ENCODE peak calls at places on chromosomes 4 and X, in four cellular contexts. T is K562, E is GM12878, D is H1. K is an unnamed sample.
A peak's percentile ranks its signal among the peaks of the same experiment; 100 is the strongest.

GRCh38 chr4:67929447-67929846 is 33.8 kb downstream of the TMPRSS11A start:
- DNase-seq in T (no peak), E (no peak), D (no peak), K (no peak)

GRCh38 chr4:123477804-123478209 is 81.2 kb downstream of the SPRY1 start:
- DNase-seq in T (no peak), E (no peak), D (no peak), K (peak; percentile 41)

GRCh38 chrX:40945366-40945713 is 139.9 kb upstream of the USP9X start:
- DNase-seq in T (peak; percentile 18), E (peak; percentile 40), D (no peak), K (no peak)

GRCh38 chr4:69617083-69617694 is 22.3 kb downstream of the UGT2A2 start:
- DNase-seq in T (peak; percentile 6), E (no peak), D (no peak), K (peak; percentile 40)

GRCh38 chrX:84186603-84187358 is 1.2 kb downstream of the RPS6KA6 start:
- DNase-seq in T (no peak), E (no peak), D (no peak), K (no peak)

GRCh38 chr4:91502365-91502764 is 801.4 kb upstream of the GRID2 start:
- DNase-seq in T (no peak), E (no peak), D (no peak), K (peak; percentile 1)

GRCh38 chrX:76427560-76428242 is at the start of gene MAGEE1:
- DNase-seq in T (peak; percentile 67), E (peak; percentile 19), D (no peak), K (peak; percentile 34)

GRCh38 chr4:147842573-147842972 is 110.7 kb downstream of the ARHGAP10 start:
- DNase-seq in T (peak; percentile 19), E (no peak), D (no peak), K (no peak)

GRCh38 chr4:148790691-148791090 is 348.5 kb upstream of the NR3C2 start:
- DNase-seq in T (no peak), E (no peak), D (no peak), K (no peak)

GRCh38 chrX:127726227-127726626 is 326.0 kb downstream of the ACTRT1 start:
- DNase-seq in T (no peak), E (no peak), D (no peak), K (no peak)

GRCh38 chr4:7108046-7108625 is 40.3 kb upstream of the GRPEL1 start:
- DNase-seq in T (no peak), E (no peak), D (no peak), K (no peak)

GRCh38 chrX:18935893-18936292 is 48.0 kb downstream of the PHKA2 start:
- DNase-seq in T (no peak), E (no peak), D (no peak), K (no peak)
- TF ChIP-seq SRF in T (no peak), E (no peak), D (no peak), K (no peak)

GRCh38 chr4:143618811-143619210 is 81.7 kb downstream of the FREM3 start:
- DNase-seq in T (no peak), E (no peak), D (no peak), K (no peak)

GRCh38 chr4:143616771-143617170 is 83.7 kb downstream of the FREM3 start:
- DNase-seq in T (no peak), E (peak; percentile 48), D (no peak), K (no peak)

DNA sequence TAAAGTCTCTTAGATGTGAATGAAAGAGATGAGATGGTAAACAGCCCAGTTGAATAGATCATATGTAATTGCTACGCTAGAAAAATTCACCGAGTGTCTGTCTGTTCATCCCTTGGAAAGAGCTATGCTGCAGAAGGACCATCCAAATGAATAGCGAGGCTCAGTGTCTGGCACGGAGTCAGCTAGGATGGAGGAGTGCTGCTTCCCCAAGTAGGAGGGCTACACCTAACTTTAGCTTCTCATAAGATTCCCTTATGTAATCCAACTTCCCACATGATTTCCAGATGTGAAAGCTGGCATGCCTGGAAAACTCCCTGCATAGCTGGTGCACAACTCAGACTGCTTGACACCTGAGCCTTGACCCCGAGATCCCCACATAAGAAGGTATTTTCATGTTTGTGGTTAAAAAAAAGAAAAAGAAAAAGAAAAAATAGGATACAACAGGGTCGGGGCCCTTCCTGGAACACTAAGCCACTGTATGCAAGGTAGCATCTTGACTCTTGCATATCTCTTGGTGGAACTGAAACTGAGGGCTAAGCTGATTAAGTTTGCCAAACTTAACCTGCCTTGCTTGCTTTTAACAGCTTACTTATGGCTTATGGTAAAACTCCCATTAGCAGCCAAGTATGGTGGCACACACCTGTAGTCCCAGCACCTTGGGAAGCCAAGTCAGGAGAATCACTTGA is 82.3 kb downstream of the FREM3 start:
- DNase-seq in T (no peak), E (no peak), D (no peak), K (no peak)
- TF ChIP-seq GABPA in T (no peak), E (no peak), D (no peak), K (no peak)

DNA sequence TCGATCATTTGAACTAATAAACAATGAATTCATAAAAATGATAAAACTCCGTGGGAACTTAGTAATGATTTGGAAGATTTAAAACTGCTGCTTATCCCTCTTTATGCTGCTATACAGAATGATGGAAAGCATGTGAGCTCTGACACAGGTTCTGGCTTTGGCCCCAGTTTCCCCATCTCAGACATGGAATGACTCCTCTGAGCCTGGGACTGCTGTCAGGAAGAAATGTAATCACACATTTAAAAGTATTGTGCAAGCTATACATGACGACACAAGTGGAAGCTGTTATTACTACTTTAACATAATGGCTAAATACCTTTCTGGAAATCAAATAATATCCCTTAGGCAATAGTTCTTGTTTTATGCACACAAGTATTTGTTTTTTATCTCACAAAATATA is 161.7 kb downstream of the DCHS2 start:
- DNase-seq in T (no peak), E (no peak), D (no peak), K (no peak)
- TF ChIP-seq SRF in T (no peak), E (no peak), D (no peak), K (no peak)

GRCh38 chr4:184647391-184648101 is 1.7 kb downstream of the CASP3 start:
- DNase-seq in T (no peak), E (no peak), D (no peak), K (no peak)
- TF ChIP-seq GABPA in T (no peak), E (no peak), D (no peak), K (no peak)

DNA sequence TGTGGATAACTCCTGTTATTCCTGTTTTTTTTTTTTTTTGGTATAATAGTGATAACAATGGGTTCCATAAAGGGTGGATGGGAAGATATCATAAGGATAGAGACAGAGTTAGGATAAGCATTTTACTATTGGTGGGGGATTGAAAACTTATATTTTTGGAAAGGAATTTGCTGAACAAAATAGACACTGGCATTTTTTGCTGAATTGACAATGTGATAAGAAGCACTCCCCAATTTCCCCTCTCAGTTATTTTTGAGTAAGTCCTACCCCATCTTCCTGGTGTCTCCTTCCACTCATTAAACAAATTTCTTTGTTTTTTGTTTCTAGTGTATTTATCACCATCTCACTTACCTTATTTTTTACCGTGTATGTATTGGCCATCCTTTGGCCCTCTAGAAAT is 55.8 kb downstream of the AMELX start:
- DNase-seq in T (no peak), E (no peak), D (no peak), K (no peak)
- TF ChIP-seq SRF in T (no peak), E (no peak), D (no peak), K (no peak)

GRCh38 chr4:110371016-110371795 is 104.7 kb upstream of the ENPEP start:
- DNase-seq in T (no peak), E (no peak), D (no peak), K (no peak)
- TF ChIP-seq GABPA in T (no peak), E (no peak), D (no peak), K (no peak)

GRCh38 chr4:36138221-36138620 is 106.1 kb downstream of the ARAP2 start:
- DNase-seq in T (no peak), E (no peak), D (no peak), K (no peak)

GRCh38 chr4:36128689-36129088 is 115.6 kb downstream of the ARAP2 start:
- DNase-seq in T (no peak), E (no peak), D (no peak), K (no peak)

GRCh38 chr4:36130641-36131040 is 113.7 kb downstream of the ARAP2 start:
- DNase-seq in T (no peak), E (no peak), D (no peak), K (no peak)

DNA sequence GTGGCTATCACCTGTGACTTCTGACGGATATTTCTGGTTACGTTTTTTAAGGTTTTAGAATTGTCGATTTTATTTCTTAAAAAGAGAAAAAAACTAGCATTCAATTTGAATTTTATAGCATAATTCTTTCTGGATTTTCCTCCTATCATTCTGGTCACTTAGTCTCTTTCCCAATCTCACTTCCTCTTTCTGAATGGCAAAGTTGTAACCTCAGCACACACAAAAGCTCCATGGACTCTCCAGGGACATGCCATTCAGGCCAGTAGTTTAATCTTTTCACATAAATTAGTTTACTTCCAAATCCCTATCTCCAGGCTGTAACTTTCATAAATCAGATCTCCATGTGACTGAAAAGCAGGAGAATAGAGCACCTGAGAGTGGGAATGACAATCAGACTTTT is 110.7 kb downstream of the ARAP2 start:
- DNase-seq in T (no peak), E (no peak), D (no peak), K (no peak)
- TF ChIP-seq SRF in T (no peak), E (no peak), D (no peak), K (no peak)